ENCODE peak calls at places on chromosome 21, in nine cellular contexts. One of them, this sample, is unnamed.

GRCh38 chr21:42238185-42238934 is 19.4 kb downstream of the ABCG1 start:
- DNase-seq in AG09309: no peak
- DNase-seq in left lung: no peak
- DNase-seq in pancreas: no peak
- DNase-seq in transverse colon: no peak
- DNase-seq in esophagus squamous epithelium: no peak
- DNase-seq in type B pancreatic cell: no peak
- DNase-seq in Peyer's patch: peak
- DNase-seq in cardiac muscle cell: no peak
- DNase-seq in this sample: no peak

GRCh38 chr21:15365751-15366392 is 301.1 kb upstream of the NRIP1 start:
- DNase-seq in pancreas: no peak
- DNase-seq in esophagus squamous epithelium: no peak
- DNase-seq in AG09309: no peak
- DNase-seq in Peyer's patch: no peak
- DNase-seq in left lung: no peak
- DNase-seq in transverse colon: no peak
- DNase-seq in cardiac muscle cell: no peak
- DNase-seq in type B pancreatic cell: no peak
- DNase-seq in this sample: no peak

GRCh38 chr21:37281993-37282392 is 14.9 kb upstream of the VPS26C start:
- DNase-seq in Peyer's patch: no peak
- DNase-seq in type B pancreatic cell: no peak
- DNase-seq in pancreas: no peak
- DNase-seq in AG09309: no peak
- DNase-seq in cardiac muscle cell: no peak
- DNase-seq in esophagus squamous epithelium: no peak
- DNase-seq in transverse colon: peak
- DNase-seq in left lung: no peak
- DNase-seq in this sample: no peak

GRCh38 chr21:37220433-37220980 is 46.6 kb downstream of the VPS26C start:
- DNase-seq in cardiac muscle cell: peak
- DNase-seq in Peyer's patch: peak
- DNase-seq in pancreas: no peak
- DNase-seq in left lung: no peak
- DNase-seq in type B pancreatic cell: no peak
- DNase-seq in esophagus squamous epithelium: no peak
- DNase-seq in transverse colon: peak
- DNase-seq in AG09309: no peak
- DNase-seq in this sample: no peak

GRCh38 chr21:36854391-36854790 is 112.1 kb downstream of the HLCS start:
- DNase-seq in esophagus squamous epithelium: no peak
- DNase-seq in pancreas: no peak
- DNase-seq in left lung: no peak
- DNase-seq in type B pancreatic cell: no peak
- DNase-seq in cardiac muscle cell: peak
- DNase-seq in transverse colon: peak
- DNase-seq in Peyer's patch: no peak
- DNase-seq in AG09309: no peak
- DNase-seq in this sample: no peak

GRCh38 chr21:20459838-20460237 is 538.4 kb upstream of the NCAM2 start:
- DNase-seq in esophagus squamous epithelium: no peak
- DNase-seq in left lung: no peak
- DNase-seq in transverse colon: no peak
- DNase-seq in cardiac muscle cell: no peak
- DNase-seq in type B pancreatic cell: no peak
- DNase-seq in pancreas: no peak
- DNase-seq in Peyer's patch: no peak
- DNase-seq in AG09309: no peak
- DNase-seq in this sample: no peak

GRCh38 chr21:14376854-14377253 is 6.1 kb downstream of the HSPA13 start:
- DNase-seq in AG09309: no peak
- DNase-seq in left lung: no peak
- DNase-seq in transverse colon: no peak
- DNase-seq in esophagus squamous epithelium: no peak
- DNase-seq in type B pancreatic cell: no peak
- DNase-seq in pancreas: no peak
- DNase-seq in Peyer's patch: no peak
- DNase-seq in cardiac muscle cell: no peak
- DNase-seq in this sample: no peak

GRCh38 chr21:28627691-28628090 is 365.0 kb downstream of the LTN1 start:
- DNase-seq in Peyer's patch: no peak
- DNase-seq in esophagus squamous epithelium: no peak
- DNase-seq in cardiac muscle cell: no peak
- DNase-seq in pancreas: no peak
- DNase-seq in left lung: no peak
- DNase-seq in AG09309: no peak
- DNase-seq in type B pancreatic cell: no peak
- DNase-seq in transverse colon: no peak
- DNase-seq in this sample: no peak

GRCh38 chr21:32411366-32412161 is 942 bp upstream of the EVA1C start:
- DNase-seq in Peyer's patch: peak
- DNase-seq in type B pancreatic cell: no peak
- DNase-seq in transverse colon: peak
- DNase-seq in AG09309: no peak
- DNase-seq in esophagus squamous epithelium: peak
- DNase-seq in left lung: peak
- DNase-seq in pancreas: peak
- DNase-seq in cardiac muscle cell: peak
- DNase-seq in this sample: peak

GRCh38 chr21:36654796-36655325 is 44.1 kb upstream of the SIM2 start:
- DNase-seq in pancreas: no peak
- DNase-seq in AG09309: no peak
- DNase-seq in Peyer's patch: no peak
- DNase-seq in transverse colon: no peak
- DNase-seq in esophagus squamous epithelium: no peak
- DNase-seq in left lung: no peak
- DNase-seq in cardiac muscle cell: no peak
- DNase-seq in type B pancreatic cell: no peak
- DNase-seq in this sample: no peak

GRCh38 chr21:34690793-34691175 is 22.0 kb downstream of the CLIC6 start:
- DNase-seq in Peyer's patch: no peak
- DNase-seq in AG09309: no peak
- DNase-seq in pancreas: no peak
- DNase-seq in transverse colon: no peak
- DNase-seq in left lung: no peak
- DNase-seq in cardiac muscle cell: no peak
- DNase-seq in esophagus squamous epithelium: no peak
- DNase-seq in type B pancreatic cell: no peak
- DNase-seq in this sample: no peak

GRCh38 chr21:34692458-34693020 is 23.7 kb downstream of the CLIC6 start:
- DNase-seq in Peyer's patch: no peak
- DNase-seq in transverse colon: no peak
- DNase-seq in esophagus squamous epithelium: no peak
- DNase-seq in left lung: no peak
- DNase-seq in AG09309: no peak
- DNase-seq in pancreas: no peak
- DNase-seq in type B pancreatic cell: no peak
- DNase-seq in cardiac muscle cell: no peak
- DNase-seq in this sample: no peak

GRCh38 chr21:34695434-34695833 is 26.6 kb downstream of the CLIC6 start:
- DNase-seq in pancreas: no peak
- DNase-seq in cardiac muscle cell: no peak
- DNase-seq in transverse colon: no peak
- DNase-seq in left lung: no peak
- DNase-seq in Peyer's patch: no peak
- DNase-seq in type B pancreatic cell: no peak
- DNase-seq in AG09309: no peak
- DNase-seq in esophagus squamous epithelium: no peak
- DNase-seq in this sample: no peak

GRCh38 chr21:34691396-34692032 is 22.7 kb downstream of the CLIC6 start:
- DNase-seq in pancreas: no peak
- DNase-seq in esophagus squamous epithelium: no peak
- DNase-seq in type B pancreatic cell: no peak
- DNase-seq in transverse colon: no peak
- DNase-seq in Peyer's patch: no peak
- DNase-seq in AG09309: no peak
- DNase-seq in left lung: no peak
- DNase-seq in cardiac muscle cell: no peak
- DNase-seq in this sample: no peak

GRCh38 chr21:34693192-34693810 is 24.5 kb downstream of the CLIC6 start:
- DNase-seq in Peyer's patch: peak
- DNase-seq in cardiac muscle cell: peak
- DNase-seq in transverse colon: peak
- DNase-seq in type B pancreatic cell: no peak
- DNase-seq in pancreas: peak
- DNase-seq in esophagus squamous epithelium: no peak
- DNase-seq in AG09309: peak
- DNase-seq in left lung: no peak
- DNase-seq in this sample: no peak
- TF ChIP-seq CTCF in Peyer's patch: peak
- TF ChIP-seq CTCF in cardiac muscle cell: peak
- TF ChIP-seq CTCF in transverse colon: peak
- TF ChIP-seq CTCF in type B pancreatic cell: peak
- TF ChIP-seq CTCF in pancreas: peak
- TF ChIP-seq CTCF in esophagus squamous epithelium: peak
- TF ChIP-seq CTCF in AG09309: peak
- TF ChIP-seq CTCF in left lung: peak
- TF ChIP-seq CTCF in this sample: peak

DNA sequence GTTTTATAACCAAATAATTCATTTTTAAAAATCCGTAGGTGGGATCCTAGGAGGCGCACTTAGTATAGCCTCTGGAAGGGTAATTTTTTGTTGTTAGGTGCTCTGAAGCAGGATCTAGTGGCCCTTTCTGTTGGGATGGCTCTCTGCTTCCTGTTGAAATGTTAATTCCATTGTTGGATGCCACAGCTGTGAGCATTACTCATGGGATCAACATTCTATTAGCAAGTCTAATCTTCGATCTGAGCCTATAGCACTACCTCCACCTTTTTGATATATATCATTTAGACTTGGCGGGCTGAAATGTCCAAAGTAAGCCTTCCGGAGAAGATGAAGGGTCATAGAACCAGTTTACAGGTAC is 1.3 kb downstream of the CXADR start:
- DNase-seq in type B pancreatic cell: no peak
- DNase-seq in Peyer's patch: no peak
- DNase-seq in cardiac muscle cell: no peak
- DNase-seq in left lung: no peak
- DNase-seq in transverse colon: no peak
- DNase-seq in AG09309: no peak
- DNase-seq in pancreas: no peak
- DNase-seq in esophagus squamous epithelium: no peak
- DNase-seq in this sample: no peak
- TF ChIP-seq CTCF in type B pancreatic cell: no peak
- TF ChIP-seq CTCF in Peyer's patch: no peak
- TF ChIP-seq CTCF in cardiac muscle cell: no peak
- TF ChIP-seq CTCF in left lung: no peak
- TF ChIP-seq CTCF in transverse colon: no peak
- TF ChIP-seq CTCF in AG09309: no peak
- TF ChIP-seq CTCF in pancreas: no peak
- TF ChIP-seq CTCF in esophagus squamous epithelium: no peak
- TF ChIP-seq CTCF in this sample: no peak

DNA sequence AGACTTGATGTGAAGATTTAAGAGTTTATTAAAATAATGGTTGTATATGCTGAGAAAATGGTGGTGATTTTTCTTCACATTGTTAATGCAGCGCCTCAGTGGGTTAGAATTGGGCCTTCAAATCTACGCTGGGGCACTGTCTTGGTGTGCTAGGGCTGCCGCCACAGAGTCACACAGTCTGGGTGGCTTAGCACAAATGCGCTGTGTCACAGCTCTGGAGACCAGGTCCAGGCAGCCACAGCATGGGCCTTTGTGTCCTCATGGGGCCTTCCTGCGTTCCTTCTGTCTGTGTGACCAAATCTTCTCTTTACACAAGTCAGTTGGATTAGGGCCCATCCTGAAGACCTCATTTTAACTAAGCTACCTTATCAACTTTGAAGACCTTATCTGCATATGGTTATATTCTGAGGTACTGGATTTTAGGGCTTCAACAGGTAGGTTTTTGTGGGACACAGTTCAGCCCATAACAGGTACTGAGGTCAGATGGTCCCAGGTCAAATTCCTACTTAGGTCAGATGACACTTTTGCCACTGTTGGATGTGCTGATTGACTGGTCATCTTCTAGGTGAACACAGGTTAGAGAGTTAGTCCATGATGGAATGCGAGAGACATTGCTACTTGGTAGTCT is 17.5 kb downstream of the TRAPPC10 start:
- DNase-seq in pancreas: no peak
- DNase-seq in cardiac muscle cell: no peak
- DNase-seq in AG09309: no peak
- DNase-seq in esophagus squamous epithelium: no peak
- DNase-seq in Peyer's patch: no peak
- DNase-seq in left lung: no peak
- DNase-seq in type B pancreatic cell: no peak
- DNase-seq in transverse colon: no peak
- DNase-seq in this sample: no peak
- TF ChIP-seq CTCF in pancreas: no peak
- TF ChIP-seq CTCF in cardiac muscle cell: no peak
- TF ChIP-seq CTCF in AG09309: no peak
- TF ChIP-seq CTCF in esophagus squamous epithelium: no peak
- TF ChIP-seq CTCF in Peyer's patch: no peak
- TF ChIP-seq CTCF in left lung: no peak
- TF ChIP-seq CTCF in type B pancreatic cell: no peak
- TF ChIP-seq CTCF in transverse colon: no peak
- TF ChIP-seq CTCF in this sample: no peak

GRCh38 chr21:26809745-26810144 is 35.5 kb downstream of the ADAMTS1 start:
- DNase-seq in esophagus squamous epithelium: no peak
- DNase-seq in transverse colon: no peak
- DNase-seq in cardiac muscle cell: no peak
- DNase-seq in pancreas: no peak
- DNase-seq in Peyer's patch: no peak
- DNase-seq in AG09309: no peak
- DNase-seq in type B pancreatic cell: no peak
- DNase-seq in left lung: no peak
- DNase-seq in this sample: no peak

GRCh38 chr21:26814374-26814773 is 30.8 kb downstream of the ADAMTS1 start:
- DNase-seq in transverse colon: no peak
- DNase-seq in esophagus squamous epithelium: no peak
- DNase-seq in type B pancreatic cell: no peak
- DNase-seq in Peyer's patch: no peak
- DNase-seq in pancreas: no peak
- DNase-seq in cardiac muscle cell: peak
- DNase-seq in AG09309: no peak
- DNase-seq in left lung: no peak
- DNase-seq in this sample: no peak

GRCh38 chr21:26810266-26810665 is 34.9 kb downstream of the ADAMTS1 start:
- DNase-seq in cardiac muscle cell: no peak
- DNase-seq in type B pancreatic cell: no peak
- DNase-seq in pancreas: no peak
- DNase-seq in AG09309: no peak
- DNase-seq in esophagus squamous epithelium: no peak
- DNase-seq in transverse colon: no peak
- DNase-seq in Peyer's patch: no peak
- DNase-seq in left lung: no peak
- DNase-seq in this sample: no peak

GRCh38 chr21:26813426-26813998 is 31.7 kb downstream of the ADAMTS1 start:
- DNase-seq in cardiac muscle cell: no peak
- DNase-seq in esophagus squamous epithelium: no peak
- DNase-seq in pancreas: no peak
- DNase-seq in left lung: no peak
- DNase-seq in transverse colon: no peak
- DNase-seq in type B pancreatic cell: no peak
- DNase-seq in AG09309: no peak
- DNase-seq in Peyer's patch: no peak
- DNase-seq in this sample: no peak

DNA sequence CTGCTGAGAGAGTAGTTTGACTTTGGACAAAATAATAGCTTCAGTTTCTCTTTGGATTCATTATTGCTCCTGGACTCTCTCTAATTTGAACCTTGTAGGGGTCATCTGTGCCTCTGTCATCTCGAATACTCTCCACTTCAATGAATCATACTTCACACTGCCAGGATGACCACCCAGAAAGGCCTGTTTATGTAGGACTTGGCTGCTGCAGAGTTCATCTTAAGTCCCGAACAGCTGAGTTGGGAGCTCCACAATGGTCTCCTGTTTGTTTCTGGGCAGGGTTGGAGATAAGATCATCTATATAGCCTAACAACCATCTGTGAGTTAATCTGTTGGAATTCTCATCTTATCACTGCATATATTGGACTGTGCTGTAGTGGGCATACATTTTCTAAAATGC is 34.2 kb downstream of the ADAMTS1 start:
- DNase-seq in type B pancreatic cell: no peak
- DNase-seq in Peyer's patch: no peak
- DNase-seq in AG09309: no peak
- DNase-seq in cardiac muscle cell: peak
- DNase-seq in esophagus squamous epithelium: no peak
- DNase-seq in left lung: no peak
- DNase-seq in pancreas: no peak
- DNase-seq in transverse colon: no peak
- DNase-seq in this sample: no peak
- TF ChIP-seq CTCF in type B pancreatic cell: no peak
- TF ChIP-seq CTCF in Peyer's patch: no peak
- TF ChIP-seq CTCF in AG09309: no peak
- TF ChIP-seq CTCF in cardiac muscle cell: no peak
- TF ChIP-seq CTCF in esophagus squamous epithelium: no peak
- TF ChIP-seq CTCF in left lung: no peak
- TF ChIP-seq CTCF in pancreas: no peak
- TF ChIP-seq CTCF in transverse colon: no peak
- TF ChIP-seq CTCF in this sample: no peak